ENCODE peak calls at places on chromosomes 1 and 21, in five cellular contexts. G is IMR-90, Q is SHP77 treated with DMSO at 0.1 percent for 48 hours, D is AML-193, M is KG1. T is an unnamed sample.

GRCh38 chr1:162056043-162056442 is 13.4 kb upstream of the NOS1AP start:
- DNase-seq in Q (peak), G (peak), D (peak), M (peak), T (peak)

GRCh38 chr1:76881726-76882125 is 14.4 kb downstream of the ST6GALNAC5 start:
- DNase-seq in D (no peak), Q (no peak), M (no peak), G (no peak), T (no peak)

GRCh38 chr1:114061431-114061830 is 82.2 kb downstream of the OLFML3 start:
- DNase-seq in G (no peak), Q (no peak), M (no peak), D (no peak), T (peak)

GRCh38 chr1:179016694-179017382 is 8.9 kb upstream of the FAM20B start:
- DNase-seq in Q (no peak), M (no peak), G (peak), D (peak), T (peak)

GRCh38 chr1:98991127-98992003 is 13.3 kb downstream of the PLPPR5 start:
- DNase-seq in G (peak), Q (no peak), D (no peak), M (no peak), T (peak)

GRCh38 chr21:44795342-44795741 is 6.3 kb downstream of the UBE2G2 start:
- DNase-seq in M (no peak), Q (no peak), G (no peak), D (no peak), T (no peak)

GRCh38 chr1:147496571-147496970 is 44.7 kb upstream of the BCL9 start:
- DNase-seq in D (no peak), Q (peak), G (peak), M (no peak), T (peak)

GRCh38 chr1:116764906-116765862 is 11.0 kb downstream of the CD2 start:
- DNase-seq in D (no peak), G (no peak), M (no peak), Q (no peak), T (no peak)

GRCh38 chr1:54833146-54833545 is 32.0 kb upstream of the TTC22 start:
- DNase-seq in M (no peak), Q (no peak), D (no peak), G (no peak), T (no peak)

GRCh38 chr1:71666609-71667008 is 585.8 kb upstream of the ZRANB2 start:
- DNase-seq in M (no peak), D (no peak), Q (no peak), G (peak), T (no peak)

GRCh38 chr1:97870574-97870973 is 50.3 kb downstream of the DPYD start:
- DNase-seq in Q (no peak), D (no peak), G (no peak), M (no peak), T (no peak)

GRCh38 chr1:199089393-199090122 is 450.7 kb downstream of the PTPRC start:
- DNase-seq in D (peak), Q (no peak), G (peak), M (no peak), T (no peak)

GRCh38 chr1:22105611-22106207 is 37.2 kb downstream of the WNT4 start:
- DNase-seq in G (peak), M (peak), D (peak), Q (peak), T (peak)

GRCh38 chr21:37204580-37204979 is 62.6 kb downstream of the VPS26C start:
- DNase-seq in Q (no peak), G (peak), M (no peak), D (no peak), T (peak)

GRCh38 chr21:37817242-37817641 is 99.0 kb downstream of the KCNJ6 start:
- DNase-seq in G (no peak), D (no peak), Q (no peak), M (no peak), T (no peak)

GRCh38 chr1:6352138-6352563 is 41.4 kb downstream of the ACOT7 start:
- DNase-seq in M (no peak), D (no peak), Q (no peak), G (no peak), T (no peak)

GRCh38 chr21:45412909-45413581 is 8.1 kb downstream of the COL18A1 start:
- DNase-seq in D (no peak), G (no peak), M (no peak), Q (no peak), T (no peak)

GRCh38 chr1:153866045-153866850 is 56.5 kb downstream of the GATAD2B start:
- DNase-seq in G (peak), M (no peak), Q (no peak), D (no peak), T (peak)

GRCh38 chr1:62337785-62338631 is 18.8 kb upstream of the KANK4 start:
- DNase-seq in D (no peak), M (no peak), G (no peak), Q (no peak), T (no peak)

GRCh38 chr1:221263831-221264767 is 384.9 kb downstream of the HLX start:
- DNase-seq in G (peak), D (no peak), M (no peak), Q (peak), T (peak)

GRCh38 chr1:161787355-161787754 is 21.2 kb downstream of the ATF6 start:
- DNase-seq in Q (no peak), G (no peak), D (no peak), M (no peak), T (no peak)

GRCh38 chr1:15005116-15005515 is 148.4 kb upstream of the TMEM51 start:
- DNase-seq in D (no peak), M (no peak), Q (no peak), G (no peak), T (no peak)

GRCh38 chr1:204191481-204191880 is 4.8 kb downstream of the KISS1 start:
- DNase-seq in D (no peak), Q (no peak), G (no peak), M (no peak), T (no peak)

T was measured in mesenchymal stem cell.